ENCODE peak calls at places on chromosomes 3 and 15, in four cellular contexts. G, S, Q and Y are unnamed samples.

GRCh38 chr3:50345586-50345985 is at the start of gene ZMYND10:
- DNase-seq in G (peak; percentile 81), S (peak; percentile 67), Q (peak; percentile 78), Y (peak; percentile 85)

GRCh38 chr3:11719406-11720219 is 75.9 kb upstream of the VGLL4 start:
- DNase-seq in G (peak; percentile 76), S (peak; percentile 96), Q (peak; percentile 74), Y (peak; percentile 78)

GRCh38 chr15:52424856-52425431 is 103.7 kb downstream of the MYO5A start:
- DNase-seq in G (no peak), S (no peak), Q (no peak), Y (no peak)

GRCh38 chr15:51097553-51098330 is 3.0 kb upstream of the TNFAIP8L3 start:
- DNase-seq in G (no peak), S (no peak), Q (no peak), Y (no peak)

GRCh38 chr3:71585891-71586809 is 2.6 kb upstream of the FOXP1 start:
- DNase-seq in G (no peak), S (peak; percentile 16), Q (peak; percentile 29), Y (no peak)

GRCh38 chr15:20106026-20106425 is 435.6 kb downstream of the GOLGA6L6 start:
- DNase-seq in G (peak; percentile 54), S (no peak), Q (no peak), Y (no peak)

GRCh38 chr3:44019736-44020135 is 221.9 kb upstream of the TOPAZ1 start:
- DNase-seq in G (no peak), S (no peak), Q (no peak), Y (no peak)

GRCh38 chr3:492586-493296 is 296.2 kb downstream of the CHL1 start:
- DNase-seq in G (no peak), S (no peak), Q (peak; percentile 44), Y (no peak)

GRCh38 chr3:154783053-154784037 is 296.8 kb upstream of the MME start:
- DNase-seq in G (no peak), S (no peak), Q (no peak), Y (no peak)

GRCh38 chr3:148748323-148748722 is 50.6 kb downstream of the AGTR1 start:
- DNase-seq in G (no peak), S (no peak), Q (no peak), Y (no peak)

GRCh38 chr3:14605070-14605469 is 46.5 kb upstream of the CCDC174 start:
- DNase-seq in G (no peak), S (no peak), Q (no peak), Y (no peak)

GRCh38 chr15:81106560-81106959 is 27.5 kb upstream of the CFAP161 start:
- DNase-seq in G (no peak), S (peak; percentile 49), Q (peak; percentile 60), Y (peak; percentile 72)

GRCh38 chr3:69658514-69658913 is 80.8 kb upstream of the MITF start:
- DNase-seq in G (no peak), S (no peak), Q (no peak), Y (no peak)

GRCh38 chr3:128322030-128323022 is 144.4 kb downstream of the DNAJB8 start:
- DNase-seq in G (peak; percentile 76), S (peak; percentile 20), Q (peak; percentile 37), Y (peak; percentile 40)

GRCh38 chr15:96851613-96852012 is 521.1 kb downstream of the NR2F2 start:
- DNase-seq in G (no peak), S (no peak), Q (no peak), Y (no peak)

GRCh38 chr3:16663852-16664712 is 58.9 kb upstream of the DAZL start:
- DNase-seq in G (no peak), S (no peak), Q (no peak), Y (no peak)

GRCh38 chr3:30666564-30667249 is 60.3 kb downstream of the TGFBR2 start:
- DNase-seq in G (no peak), S (no peak), Q (no peak), Y (no peak)

GRCh38 chr3:72475258-72476138 is 372.7 kb downstream of the SHQ1 start:
- DNase-seq in G (no peak), S (no peak), Q (peak; percentile 53), Y (no peak)

GRCh38 chr3:158773166-158773565 is 28.7 kb upstream of the MFSD1 start:
- DNase-seq in G (no peak), S (peak; percentile 23), Q (no peak), Y (no peak)

GRCh38 chr3:122092460-122093165 is 37.5 kb downstream of the CD86 start:
- DNase-seq in G (no peak), S (peak; percentile 13), Q (peak; percentile 83), Y (no peak)

GRCh38 chr3:108552267-108553159 is 36.7 kb downstream of the CIP2A start:
- DNase-seq in G (no peak), S (no peak), Q (peak; percentile 28), Y (peak; percentile 12)

GRCh38 chr3:140338916-140339315 is 338.9 kb upstream of the TRIM42 start:
- DNase-seq in G (no peak), S (no peak), Q (no peak), Y (no peak)

GRCh38 chr15:25438601-25439455 is at the start of gene UBE3A:
- DNase-seq in G (peak; percentile 96), S (peak; percentile 89), Q (peak; percentile 97), Y (peak; percentile 94)
- TF ChIP-seq CTCF in G (peak; percentile 14), S (peak; percentile 3), Q (no peak), Y (peak; percentile 29)

GRCh38 chr3:57826286-57826951 is 70.3 kb downstream of the SLMAP start:
- DNase-seq in G (no peak), S (no peak), Q (no peak), Y (no peak)
- TF ChIP-seq CTCF in G (peak; percentile 13), S (no peak), Q (no peak), Y (no peak)

GRCh38 chr3:12875857-12876451 is 34.6 kb upstream of the RPL32 start:
- DNase-seq in G (peak; percentile 69), S (peak; percentile 93), Q (peak; percentile 24), Y (peak; percentile 54)
- TF ChIP-seq CTCF in G (peak; percentile 32), S (peak; percentile 60), Q (peak; percentile 11), Y (peak; percentile 40)

DNA sequence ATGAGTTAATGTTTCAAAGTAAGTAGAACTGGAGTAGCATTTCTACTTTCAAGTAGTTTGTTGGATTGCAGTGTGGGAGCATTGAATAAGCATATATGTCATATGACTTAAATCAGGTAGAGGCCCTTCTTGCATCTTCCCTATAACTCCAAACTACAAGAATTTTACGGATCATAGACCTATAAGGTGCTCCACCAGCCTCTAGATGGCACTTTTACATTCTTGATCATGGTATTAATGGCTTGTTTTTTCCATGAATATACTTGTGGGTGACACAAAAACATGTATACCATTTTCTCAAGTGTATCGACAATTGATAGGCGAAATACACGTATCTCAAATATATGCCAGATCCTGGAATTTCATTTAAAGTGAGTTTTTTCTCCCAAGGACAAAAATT is 311.1 kb downstream of the ZPLD1 start:
- DNase-seq in G (no peak), S (no peak), Q (no peak), Y (no peak)
- TF ChIP-seq CTCF in G (no peak), S (no peak), Q (no peak), Y (no peak)

GRCh38 chr3:178804606-178805005 is 267.0 kb downstream of the ZMAT3 start:
- DNase-seq in G (no peak), S (no peak), Q (no peak), Y (no peak)

GRCh38 chr3:178805746-178806145 is 265.9 kb downstream of the ZMAT3 start:
- DNase-seq in G (no peak), S (no peak), Q (no peak), Y (no peak)

GRCh38 chr3:178807694-178808093 is 263.9 kb downstream of the ZMAT3 start:
- DNase-seq in G (no peak), S (no peak), Q (no peak), Y (no peak)

GRCh38 chr3:178802993-178803693 is 266.9 kb downstream of the KCNMB2 start:
- DNase-seq in G (no peak), S (no peak), Q (no peak), Y (no peak)

DNA sequence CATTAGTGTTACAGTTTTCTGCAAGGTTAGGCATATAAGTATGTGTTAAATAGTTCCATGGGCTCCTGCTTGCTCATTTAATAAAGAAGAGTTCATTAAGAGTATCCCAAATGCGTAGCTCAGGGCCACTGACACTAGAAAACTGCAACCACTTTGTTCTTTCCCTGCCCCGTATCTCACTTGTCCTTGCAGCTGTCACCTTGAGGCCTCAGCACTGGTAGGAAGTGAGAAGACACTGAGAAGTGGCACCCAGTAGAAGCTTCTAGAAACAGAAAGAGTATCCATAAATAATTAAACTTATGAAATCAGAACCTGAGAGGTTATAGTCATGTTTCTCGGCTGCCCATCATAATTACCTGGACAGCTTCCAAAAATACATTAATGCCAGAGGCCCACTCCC is 266.0 kb downstream of the KCNMB2 start:
- DNase-seq in G (no peak), S (no peak), Q (peak; percentile 32), Y (no peak)
- TF ChIP-seq CTCF in G (no peak), S (no peak), Q (no peak), Y (no peak)

GRCh38 chr3:52277972-52278509 is 408 bp downstream of the WDR82 start:
- DNase-seq in G (peak; percentile 86), S (peak; percentile 65), Q (peak; percentile 70), Y (peak; percentile 66)
- TF ChIP-seq CTCF in G (peak; percentile 46), S (peak; percentile 24), Q (peak; percentile 25), Y (no peak)

GRCh38 chr3:103919327-103919726 is 1447.4 kb upstream of the ALCAM start:
- DNase-seq in G (no peak), S (no peak), Q (no peak), Y (no peak)
- TF ChIP-seq CTCF in G (no peak), S (no peak), Q (no peak), Y (no peak)

GRCh38 chr3:45892161-45892560 is 5.8 kb downstream of the CCR9 start:
- DNase-seq in G (no peak), S (no peak), Q (no peak), Y (no peak)

GRCh38 chr3:45896069-45896468 is 9.7 kb downstream of the CCR9 start:
- DNase-seq in G (no peak), S (no peak), Q (no peak), Y (no peak)

DNA sequence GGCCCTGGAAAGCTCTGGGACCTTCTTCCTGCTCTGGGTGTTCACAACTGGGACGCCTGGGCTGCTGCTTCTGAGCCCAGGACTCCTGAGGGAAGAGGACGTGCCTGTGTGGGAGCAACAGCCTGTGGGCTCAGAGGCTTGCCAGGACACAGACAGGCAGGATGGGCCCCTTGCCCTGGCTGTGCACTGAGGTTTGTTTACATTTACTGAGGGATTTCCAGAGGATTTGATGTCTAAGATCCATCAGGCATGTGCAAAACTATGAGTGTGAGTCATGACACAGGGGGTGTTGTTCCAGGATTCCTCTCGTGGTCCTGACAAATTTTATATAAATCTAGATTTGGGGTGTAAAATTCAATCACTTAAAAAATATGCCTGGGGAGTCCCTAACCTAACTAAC is 10.6 kb downstream of the CCR9 start:
- DNase-seq in G (no peak), S (no peak), Q (no peak), Y (no peak)
- TF ChIP-seq CTCF in G (no peak), S (no peak), Q (no peak), Y (no peak)

DNA sequence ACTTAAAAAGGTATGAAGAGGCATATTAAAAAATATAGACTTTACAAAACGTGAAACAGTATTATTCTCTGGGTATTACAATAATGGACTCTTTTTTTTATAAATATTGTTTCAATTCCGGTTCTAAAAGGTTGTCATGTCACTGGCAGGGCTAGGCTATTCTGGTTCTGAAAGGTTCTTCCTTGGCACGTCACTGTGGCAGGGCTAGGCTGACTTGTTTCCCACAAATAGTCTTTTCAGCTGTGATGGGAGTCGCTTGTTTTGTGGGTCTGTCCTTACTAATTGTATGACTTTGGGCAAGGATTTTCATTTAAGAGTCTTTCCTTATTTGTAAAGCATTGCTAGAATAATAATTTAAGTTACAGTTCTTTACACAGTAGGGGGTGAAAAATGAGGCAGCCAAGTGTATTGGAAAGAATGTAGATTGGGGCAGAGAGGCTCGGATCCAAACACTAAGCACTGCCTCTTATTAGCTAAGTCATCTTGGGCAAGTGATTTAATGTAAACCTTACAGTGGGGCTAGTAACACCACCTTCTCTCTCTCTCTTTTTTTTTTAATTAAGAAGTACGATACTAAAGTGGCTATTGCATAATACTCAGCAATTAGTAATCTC is 12.4 kb upstream of the MELTF start:
- DNase-seq in G (no peak), S (no peak), Q (no peak), Y (no peak)
- TF ChIP-seq CTCF in G (no peak), S (no peak), Q (no peak), Y (no peak)